ENCODE peak calls at places on chromosomes 7 and 10, in ten cellular contexts. A, C, U, Z, O, Q, Y, F, P and I are unnamed samples.
A peak's percentile ranks its signal among the peaks of the same experiment; 100 is the strongest.

GRCh38 chr7:137658194-137658900 is 188.4 kb downstream of the DGKI start:
- DNase-seq in A (no peak), C (no peak), U (peak; percentile 62), Z (no peak), O (no peak), Q (no peak), Y (no peak), F (no peak), P (no peak), I (peak; percentile 65)

GRCh38 chr10:130930821-130931220 is 380.7 kb downstream of the TCERG1L start:
- DNase-seq in A (no peak), C (no peak), U (no peak), Z (no peak), O (no peak), Q (no peak), Y (no peak), F (no peak), P (no peak), I (no peak)

GRCh38 chr10:67256984-67257383 is 331.1 kb downstream of the LRRTM3 start:
- DNase-seq in A (no peak), C (no peak), U (peak; percentile 27), Z (no peak), O (no peak), Q (no peak), Y (no peak), F (peak; percentile 46), P (no peak), I (no peak)

GRCh38 chr7:30471205-30471604 is 7.4 kb downstream of the NOD1 start:
- DNase-seq in A (no peak), C (no peak), U (no peak), Z (no peak), O (no peak), Q (no peak), Y (no peak), F (no peak), P (no peak), I (no peak)

GRCh38 chr7:27185708-27186449 is 847 bp upstream of the HOXA11 start:
- DNase-seq in A (no peak), C (no peak), U (no peak), Z (no peak), O (peak; percentile 23), Q (peak; percentile 56), Y (no peak), F (no peak), P (no peak), I (peak; percentile 67)

GRCh38 chr7:74183653-74184450 is 9.7 kb downstream of the EIF4H start:
- DNase-seq in A (no peak), C (no peak), U (peak; percentile 70), Z (no peak), O (no peak), Q (no peak), Y (no peak), F (no peak), P (no peak), I (no peak)

GRCh38 chr10:115827180-115827579 is 445.8 kb downstream of the GFRA1 start:
- DNase-seq in A (no peak), C (no peak), U (no peak), Z (no peak), O (no peak), Q (no peak), Y (no peak), F (peak; percentile 22), P (peak; percentile 29), I (no peak)

GRCh38 chr10:92544296-92544695 is 29.6 kb downstream of the IDE start:
- DNase-seq in A (no peak), C (no peak), U (peak; percentile 40), Z (no peak), O (no peak), Q (no peak), Y (peak; percentile 1), F (peak; percentile 22), P (no peak), I (peak; percentile 92)

GRCh38 chr7:107560898-107561516 is 2.7 kb downstream of the COG5 start:
- DNase-seq in A (no peak), C (no peak), U (no peak), Z (no peak), O (no peak), Q (no peak), Y (peak; percentile 38), F (no peak), P (no peak), I (no peak)

GRCh38 chr10:62422068-62422590 is 48.0 kb downstream of the ZNF365 start:
- DNase-seq in A (no peak), C (no peak), U (no peak), Z (no peak), O (no peak), Q (no peak), Y (no peak), F (peak; percentile 32), P (peak; percentile 76), I (no peak)

GRCh38 chr7:43211276-43211675 is 98.8 kb downstream of the HECW1 start:
- DNase-seq in A (no peak), C (no peak), U (peak; percentile 74), Z (no peak), O (no peak), Q (no peak), Y (no peak), F (no peak), P (no peak), I (no peak)

GRCh38 chr7:131244259-131244852 is 83.3 kb upstream of the MKLN1 start:
- DNase-seq in A (peak; percentile 26), C (no peak), U (peak; percentile 93), Z (no peak), O (peak; percentile 83), Q (no peak), Y (no peak), F (peak; percentile 86), P (no peak), I (no peak)

GRCh38 chr10:73889014-73889413 is 14.7 kb upstream of the CAMK2G start:
- DNase-seq in A (no peak), C (no peak), U (peak; percentile 65), Z (peak; percentile 56), O (peak; percentile 59), Q (peak; percentile 54), Y (no peak), F (peak; percentile 69), P (no peak), I (no peak)

GRCh38 chr7:36370046-36370445 is 19.6 kb upstream of the ANLN start:
- DNase-seq in A (no peak), C (no peak), U (no peak), Z (no peak), O (no peak), Q (no peak), Y (no peak), F (no peak), P (no peak), I (no peak)

GRCh38 chr7:32868116-32868515 is 23.4 kb downstream of the KBTBD2 start:
- DNase-seq in A (no peak), C (no peak), U (no peak), Z (peak; percentile 37), O (no peak), Q (no peak), Y (no peak), F (no peak), P (no peak), I (no peak)

GRCh38 chr10:67934331-67934730 is 49.9 kb downstream of the SIRT1 start:
- DNase-seq in A (no peak), C (no peak), U (no peak), Z (no peak), O (no peak), Q (no peak), Y (no peak), F (no peak), P (no peak), I (no peak)

GRCh38 chr10:120977892-120978291 is 126.7 kb downstream of the WDR11 start:
- DNase-seq in A (no peak), C (no peak), U (no peak), Z (no peak), O (no peak), Q (no peak), Y (no peak), F (no peak), P (no peak), I (no peak)

GRCh38 chr10:30705625-30706149 is 76.1 kb upstream of the LYZL2 start:
- DNase-seq in A (no peak), C (no peak), U (peak; percentile 24), Z (no peak), O (no peak), Q (no peak), Y (no peak), F (no peak), P (no peak), I (no peak)
- H3K4me3 ChIP-seq in A (no peak overlapping the region), C (peak overlapping the region; percentile 86), U (no peak overlapping the region), Z (no peak overlapping the region), O (no peak overlapping the region), Q (no peak overlapping the region), Y (peak overlapping the region; percentile 63), F (no peak overlapping the region), P (no peak overlapping the region), I (no peak overlapping the region)

DNA sequence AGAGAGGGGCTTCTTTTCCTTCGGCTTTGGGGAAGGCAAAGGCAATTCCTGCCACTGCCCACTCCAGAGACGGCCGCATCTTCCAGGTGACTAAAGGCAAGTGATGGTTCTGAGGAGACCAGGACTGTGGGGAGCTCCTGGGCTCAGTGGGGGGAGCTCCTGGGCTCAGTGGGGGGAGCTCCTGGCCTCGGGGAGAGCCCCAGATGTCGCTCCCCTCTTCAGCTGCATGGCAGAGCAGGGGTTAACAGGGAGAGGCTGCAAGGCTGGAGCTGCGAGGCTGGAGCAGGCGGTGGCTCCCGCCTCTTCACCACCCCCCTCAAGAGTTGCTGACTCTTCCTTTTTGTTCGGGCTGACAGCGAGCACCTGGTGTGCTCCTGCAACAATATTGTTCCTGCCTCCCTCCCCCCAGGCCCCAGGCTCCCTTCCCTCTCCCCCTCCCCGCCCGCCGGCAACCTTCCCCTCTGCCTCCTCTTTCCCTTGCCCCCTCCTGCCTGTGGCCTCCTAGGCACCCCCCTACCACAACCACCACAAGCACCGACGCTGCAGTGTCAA is 56.3 kb upstream of the LBX1 start:
- DNase-seq in A (no peak), C (no peak), U (peak; percentile 88), Z (no peak), O (no peak), Q (no peak), Y (no peak), F (no peak), P (no peak), I (no peak)
- H3K4me3 ChIP-seq in A (no peak overlapping the region), C (no peak overlapping the region), U (no peak overlapping the region), Z (no peak overlapping the region), O (no peak overlapping the region), Q (no peak overlapping the region), Y (no peak overlapping the region), F (no peak overlapping the region), P (no peak overlapping the region), I (no peak overlapping the region)

GRCh38 chr10:70440296-70441160 is 953 bp downstream of the NODAL start:
- DNase-seq in A (no peak), C (no peak), U (peak; percentile 93), Z (no peak), O (no peak), Q (no peak), Y (no peak), F (peak; percentile 9), P (no peak), I (no peak)
- H3K4me3 ChIP-seq in A (peak overlapping the region; percentile 63), C (peak overlapping the region; percentile 37), U (peak overlapping the region; percentile 50), Z (peak overlapping the region; percentile 61), O (no peak overlapping the region), Q (no peak overlapping the region), Y (peak overlapping the region; percentile 54), F (peak overlapping the region; percentile 50), P (no peak overlapping the region), I (peak overlapping the region; percentile 6)

DNA sequence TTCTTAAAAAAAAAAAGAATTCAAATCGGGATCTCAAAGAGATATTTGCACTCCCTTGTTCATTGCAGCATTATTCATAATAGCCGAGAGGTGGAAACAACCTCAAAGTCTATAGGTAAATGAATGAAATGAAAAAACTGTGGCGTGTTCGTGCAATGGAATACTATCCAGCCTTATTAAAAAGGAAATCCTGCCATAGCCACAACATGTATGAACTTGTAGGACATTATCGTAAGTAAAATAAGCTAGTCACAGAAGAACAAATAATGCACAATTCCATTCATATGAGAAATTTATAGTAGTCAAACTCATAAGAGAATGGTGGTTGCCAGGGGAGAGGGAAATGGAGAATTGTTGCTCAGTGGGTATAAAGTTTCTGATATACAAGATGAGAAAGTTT is 37.9 kb downstream of the GRK5 start:
- DNase-seq in A (no peak), C (no peak), U (no peak), Z (no peak), O (no peak), Q (no peak), Y (no peak), F (no peak), P (no peak), I (no peak)
- H3K4me3 ChIP-seq in A (no peak overlapping the region), C (no peak overlapping the region), U (no peak overlapping the region), Z (no peak overlapping the region), O (no peak overlapping the region), Q (no peak overlapping the region), Y (no peak overlapping the region), F (no peak overlapping the region), P (no peak overlapping the region), I (no peak overlapping the region)